ENCODE peak calls at places on chromosomes 7 and 10, in four cellular contexts. One of them, this sample, is unnamed.
A peak's percentile ranks its signal among the peaks of the same experiment; 100 is the strongest.

GRCh38 chr7:77800158-77800557 is 1.6 kb downstream of the PHTF2 start:
- DNase-seq in Peyer's patch: no peak
- DNase-seq in prostate gland: no peak
- DNase-seq in body of pancreas: no peak
- DNase-seq in this sample: no peak

GRCh38 chr7:148720472-148720871 is 21.8 kb downstream of the CUL1 start:
- DNase-seq in Peyer's patch: no peak
- DNase-seq in prostate gland: no peak
- DNase-seq in body of pancreas: no peak
- DNase-seq in this sample: no peak

GRCh38 chr7:99953649-99954048 is 22.2 kb downstream of the AZGP1 start:
- DNase-seq in Peyer's patch: no peak
- DNase-seq in prostate gland: peak; percentile 85
- DNase-seq in body of pancreas: no peak
- DNase-seq in this sample: peak; percentile 90

GRCh38 chr10:124532106-124532641 is 70.6 kb downstream of the LHPP start:
- DNase-seq in Peyer's patch: no peak
- DNase-seq in prostate gland: no peak
- DNase-seq in body of pancreas: no peak
- DNase-seq in this sample: no peak

GRCh38 chr7:20440472-20441105 is 109.9 kb downstream of the ITGB8 start:
- DNase-seq in Peyer's patch: no peak
- DNase-seq in prostate gland: no peak
- DNase-seq in body of pancreas: peak; percentile 73
- DNase-seq in this sample: no peak

GRCh38 chr7:16695621-16696237 is 49.7 kb downstream of the BZW2 start:
- DNase-seq in Peyer's patch: no peak
- DNase-seq in prostate gland: peak; percentile 51
- DNase-seq in body of pancreas: peak; percentile 45
- DNase-seq in this sample: no peak

GRCh38 chr7:66250711-66251110 is 45.6 kb downstream of the TPST1 start:
- DNase-seq in Peyer's patch: no peak
- DNase-seq in prostate gland: no peak
- DNase-seq in body of pancreas: no peak
- DNase-seq in this sample: no peak

GRCh38 chr7:66747385-66748126 is 7.0 kb downstream of the RABGEF1 start:
- DNase-seq in Peyer's patch: no peak
- DNase-seq in prostate gland: no peak
- DNase-seq in body of pancreas: no peak
- DNase-seq in this sample: no peak

GRCh38 chr10:121788717-121789116 is 139.1 kb downstream of the ATE1 start:
- DNase-seq in Peyer's patch: no peak
- DNase-seq in prostate gland: no peak
- DNase-seq in body of pancreas: no peak
- DNase-seq in this sample: no peak

GRCh38 chr10:11354823-11355222 is 256.6 kb downstream of the USP6NL start:
- DNase-seq in Peyer's patch: no peak
- DNase-seq in prostate gland: no peak
- DNase-seq in body of pancreas: no peak
- DNase-seq in this sample: no peak
- H3K4me3 ChIP-seq in Peyer's patch: no peak overlapping the region
- H3K4me3 ChIP-seq in prostate gland: no peak overlapping the region
- H3K4me3 ChIP-seq in body of pancreas: no peak overlapping the region
- H3K4me3 ChIP-seq in this sample: no peak overlapping the region

GRCh38 chr7:135946289-135947055 is 30.7 kb downstream of the MTPN start:
- DNase-seq in Peyer's patch: no peak
- DNase-seq in prostate gland: no peak
- DNase-seq in body of pancreas: no peak
- DNase-seq in this sample: no peak

GRCh38 chr7:135940077-135941075 is 36.8 kb downstream of the MTPN start:
- DNase-seq in Peyer's patch: no peak
- DNase-seq in prostate gland: no peak
- DNase-seq in body of pancreas: no peak
- DNase-seq in this sample: no peak

GRCh38 chr7:135944753-135945152 is 32.4 kb downstream of the MTPN start:
- DNase-seq in Peyer's patch: no peak
- DNase-seq in prostate gland: no peak
- DNase-seq in body of pancreas: no peak
- DNase-seq in this sample: no peak

GRCh38 chr7:135942614-135943013 is 34.5 kb downstream of the MTPN start:
- DNase-seq in Peyer's patch: no peak
- DNase-seq in prostate gland: no peak
- DNase-seq in body of pancreas: no peak
- DNase-seq in this sample: no peak

DNA sequence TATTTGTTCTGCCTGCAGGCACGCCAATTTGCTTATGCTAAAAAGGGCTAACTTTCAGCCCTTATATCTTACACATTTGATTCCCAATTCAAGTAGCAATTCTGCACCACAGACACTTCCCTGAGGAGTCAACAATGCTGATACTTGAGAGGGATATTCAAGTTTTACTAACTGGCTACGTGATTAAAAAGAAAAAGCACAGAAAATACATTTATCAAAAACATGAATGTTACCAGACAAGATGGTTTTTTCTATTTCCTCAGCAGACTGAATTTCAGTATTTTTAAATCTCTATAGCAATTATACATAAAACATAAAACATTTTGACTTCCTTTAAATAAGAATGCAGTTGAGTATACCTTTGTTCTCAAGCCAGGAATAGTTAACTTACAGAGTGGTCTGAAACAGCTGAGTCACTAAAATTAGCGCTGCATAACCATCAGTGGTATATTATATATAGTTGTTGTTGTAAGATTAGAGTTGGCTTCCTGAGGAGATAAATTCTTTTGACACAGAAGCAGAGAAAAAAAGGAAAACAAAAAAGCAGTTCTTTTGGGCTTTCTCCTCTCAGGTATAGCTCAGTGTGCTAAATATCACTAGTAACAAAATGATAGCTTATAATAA is 33.8 kb downstream of the MTPN start:
- DNase-seq in Peyer's patch: no peak
- DNase-seq in prostate gland: no peak
- DNase-seq in body of pancreas: no peak
- DNase-seq in this sample: no peak
- TF ChIP-seq POLR2A in Peyer's patch: no peak
- TF ChIP-seq POLR2A in prostate gland: no peak
- TF ChIP-seq POLR2A in body of pancreas: no peak
- TF ChIP-seq POLR2A in this sample: no peak

DNA sequence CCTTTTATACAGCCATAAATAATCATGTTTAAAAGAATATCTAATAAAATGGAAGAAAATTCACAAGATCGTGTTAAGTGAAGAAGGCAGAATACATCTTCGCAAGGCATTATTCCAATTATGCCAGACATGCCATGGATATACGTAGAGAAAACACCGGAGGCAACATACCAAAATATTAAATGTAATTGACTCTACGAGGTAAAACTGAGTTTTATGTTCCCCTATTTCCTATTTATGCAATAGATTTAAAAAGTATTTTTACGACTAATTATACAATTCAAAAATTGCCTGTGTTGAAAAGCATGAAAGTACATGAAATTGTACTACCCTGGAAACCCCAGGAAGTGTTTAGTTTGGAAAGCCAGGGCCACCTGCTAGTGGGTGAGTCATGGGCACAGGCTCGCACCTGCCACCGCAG is 935 bp upstream of the REPIN1 start:
- DNase-seq in Peyer's patch: no peak
- DNase-seq in prostate gland: no peak
- DNase-seq in body of pancreas: no peak
- DNase-seq in this sample: no peak
- H3K4me3 ChIP-seq in Peyer's patch: peak overlapping the region; percentile 92
- H3K4me3 ChIP-seq in prostate gland: peak overlapping the region; percentile 86
- H3K4me3 ChIP-seq in body of pancreas: no peak overlapping the region
- H3K4me3 ChIP-seq in this sample: peak overlapping the region; percentile 81

DNA sequence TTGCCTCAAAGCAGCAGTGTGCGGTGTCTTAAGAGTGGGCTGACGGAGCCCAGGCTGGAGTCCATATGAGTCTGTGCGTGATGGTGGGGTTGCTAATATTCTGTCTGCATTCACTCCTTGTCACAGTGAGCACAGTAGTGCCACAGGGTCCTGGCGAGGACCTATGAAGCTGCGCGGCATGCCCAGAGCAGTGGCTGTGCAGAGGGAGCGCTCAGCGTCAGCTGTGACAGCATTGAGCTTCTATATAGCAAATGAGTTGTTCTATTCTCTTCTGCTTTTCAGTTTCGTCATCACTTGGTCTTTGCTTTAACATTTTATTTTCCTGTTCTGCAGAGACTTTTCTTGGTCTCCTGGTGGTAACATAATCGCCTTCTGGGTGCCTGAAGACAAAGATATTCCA is 14.5 kb downstream of the EIF3B start:
- DNase-seq in Peyer's patch: no peak
- DNase-seq in prostate gland: no peak
- DNase-seq in body of pancreas: no peak
- DNase-seq in this sample: no peak
- TF ChIP-seq POLR2A in Peyer's patch: no peak
- TF ChIP-seq POLR2A in prostate gland: no peak
- TF ChIP-seq POLR2A in body of pancreas: no peak
- TF ChIP-seq POLR2A in this sample: no peak

DNA sequence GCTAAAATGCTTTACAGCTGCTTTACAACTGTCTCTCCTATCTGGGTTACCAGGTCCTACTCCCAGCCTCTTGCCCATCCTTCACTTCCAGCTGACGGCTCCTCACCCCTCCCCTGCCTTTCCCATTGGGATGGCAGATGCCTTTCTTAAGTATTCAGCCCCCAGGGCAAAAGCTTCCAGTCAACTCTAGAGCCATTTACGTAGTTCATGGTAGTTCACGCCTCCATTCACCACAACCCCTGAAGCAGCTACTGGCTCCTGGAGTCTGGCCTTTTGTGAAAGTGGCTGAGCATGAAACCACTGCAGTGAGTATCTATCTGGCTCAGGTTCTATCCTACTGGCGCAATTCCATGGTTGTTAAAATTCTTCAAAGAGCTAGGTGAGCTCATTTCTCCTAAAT is 17.1 kb upstream of the BMPER start:
- DNase-seq in Peyer's patch: no peak
- DNase-seq in prostate gland: peak; percentile 23
- DNase-seq in body of pancreas: no peak
- DNase-seq in this sample: no peak
- H3K4me3 ChIP-seq in Peyer's patch: no peak overlapping the region
- H3K4me3 ChIP-seq in prostate gland: no peak overlapping the region
- H3K4me3 ChIP-seq in body of pancreas: no peak overlapping the region
- H3K4me3 ChIP-seq in this sample: no peak overlapping the region

GRCh38 chr7:25953859-25954258 is 198.1 kb upstream of the NFE2L3 start:
- DNase-seq in Peyer's patch: no peak
- DNase-seq in prostate gland: no peak
- DNase-seq in body of pancreas: no peak
- DNase-seq in this sample: no peak

GRCh38 chr7:25952277-25953057 is 199.5 kb upstream of the NFE2L3 start:
- DNase-seq in Peyer's patch: no peak
- DNase-seq in prostate gland: no peak
- DNase-seq in body of pancreas: peak; percentile 83
- DNase-seq in this sample: no peak

GRCh38 chr7:25949672-25950487 is 202.1 kb upstream of the NFE2L3 start:
- DNase-seq in Peyer's patch: no peak
- DNase-seq in prostate gland: peak; percentile 32
- DNase-seq in body of pancreas: peak; percentile 73
- DNase-seq in this sample: peak; percentile 76

GRCh38 chr7:25950488-25951413 is 201.2 kb upstream of the NFE2L3 start:
- DNase-seq in Peyer's patch: peak; percentile 86
- DNase-seq in prostate gland: peak; percentile 97
- DNase-seq in body of pancreas: peak; percentile 98
- DNase-seq in this sample: peak; percentile 98

GRCh38 chr7:25951414-25952276 is 200.4 kb upstream of the NFE2L3 start:
- DNase-seq in Peyer's patch: no peak
- DNase-seq in prostate gland: no peak
- DNase-seq in body of pancreas: peak; percentile 46
- DNase-seq in this sample: no peak
- TF ChIP-seq POLR2A in Peyer's patch: peak; percentile 79
- TF ChIP-seq POLR2A in prostate gland: peak; percentile 96
- TF ChIP-seq POLR2A in body of pancreas: peak; percentile 99
- TF ChIP-seq POLR2A in this sample: no peak

GRCh38 chr10:91909178-91909677 is at the start of gene FGFBP3:
- DNase-seq in Peyer's patch: no peak
- DNase-seq in prostate gland: no peak
- DNase-seq in body of pancreas: peak; percentile 20
- DNase-seq in this sample: no peak
- H3K4me3 ChIP-seq in Peyer's patch: peak within 1 kb of the TSS; percentile 68
- H3K4me3 ChIP-seq in prostate gland: peak within 1 kb of the TSS; percentile 74
- H3K4me3 ChIP-seq in body of pancreas: peak within 1 kb of the TSS; percentile 69
- H3K4me3 ChIP-seq in this sample: peak within 1 kb of the TSS; percentile 70

GRCh38 chr10:62095341-62096071 is 173.1 kb downstream of the RTKN2 start:
- DNase-seq in Peyer's patch: no peak
- DNase-seq in prostate gland: peak; percentile 50
- DNase-seq in body of pancreas: no peak
- DNase-seq in this sample: no peak
- TF ChIP-seq POLR2A in Peyer's patch: no peak
- TF ChIP-seq POLR2A in prostate gland: no peak
- TF ChIP-seq POLR2A in body of pancreas: no peak
- TF ChIP-seq POLR2A in this sample: no peak

GRCh38 chr7:84658286-84658685 is 463.7 kb upstream of the SEMA3A start:
- DNase-seq in Peyer's patch: no peak
- DNase-seq in prostate gland: no peak
- DNase-seq in body of pancreas: no peak
- DNase-seq in this sample: no peak
- H3K4me3 ChIP-seq in Peyer's patch: no peak overlapping the region
- H3K4me3 ChIP-seq in prostate gland: no peak overlapping the region
- H3K4me3 ChIP-seq in body of pancreas: no peak overlapping the region
- H3K4me3 ChIP-seq in this sample: no peak overlapping the region

This sample was measured in upper lobe of left lung.